ENCODE peak calls at places on chromosomes 2 and 18, in ten cellular contexts. M is transverse colon, U is cardiac muscle cell, V is AG09309, P is body of pancreas, Z is hepatocyte, A is brain microvascular endothelial cell, J is tibial artery, O is Panc1, H is spleen. G is an unnamed sample.

GRCh38 chr2:95021015-95021399 is 4.5 kb upstream of the MAL start:
- DNase-seq in J (no peak), U (no peak), O (no peak), V (no peak), P (no peak), A (no peak), H (no peak), Z (no peak), M (no peak), G (no peak)

GRCh38 chr2:9206991-9207640 is 504 bp downstream of the ASAP2 start:
- DNase-seq in Z (no peak), J (no peak), P (peak), H (peak), A (no peak), O (no peak), M (peak), V (no peak), U (no peak), G (no peak)

GRCh38 chr2:99881901-99882591 is 260.3 kb downstream of the AFF3 start:
- DNase-seq in J (no peak), H (no peak), V (peak), A (peak), P (no peak), M (no peak), O (no peak), Z (peak), U (peak), G (no peak)

GRCh38 chr2:237888389-237888788 is 29.0 kb downstream of the RAMP1 start:
- DNase-seq in V (peak), M (no peak), A (peak), H (no peak), U (no peak), O (no peak), J (no peak), P (no peak), Z (peak), G (no peak)

GRCh38 chr2:127735537-127736399 is 34.5 kb downstream of the SFT2D3 start:
- DNase-seq in A (no peak), Z (no peak), H (no peak), V (no peak), P (no peak), M (no peak), J (no peak), O (no peak), U (no peak), G (no peak)

GRCh38 chr2:204024503-204024902 is 87.9 kb downstream of the ICOS start:
- DNase-seq in P (peak), Z (peak), V (no peak), O (peak), J (no peak), H (no peak), A (peak), U (peak), M (peak), G (no peak)

GRCh38 chr2:74554821-74555531 is 456 bp downstream of the DOK1 start:
- DNase-seq in A (peak), P (peak), Z (peak), H (peak), V (no peak), U (peak), M (peak), J (peak), O (no peak), G (peak)

GRCh38 chr2:66430906-66431619 is 3.9 kb upstream of the MEIS1 start:
- DNase-seq in P (no peak), Z (no peak), V (no peak), J (no peak), U (no peak), H (no peak), M (no peak), O (no peak), A (no peak), G (no peak)

GRCh38 chr2:152627010-152627957 is 90.0 kb downstream of the PRPF40A start:
- DNase-seq in P (no peak), U (peak), V (no peak), A (peak), J (no peak), Z (no peak), M (no peak), H (no peak), O (no peak), G (no peak)

GRCh38 chr2:100731535-100731981 is 88.4 kb upstream of the NPAS2 start:
- DNase-seq in J (no peak), O (no peak), H (no peak), V (peak), U (no peak), M (no peak), A (no peak), P (no peak), Z (no peak), G (no peak)

GRCh38 chr18:2878656-2879330 is 32.0 kb downstream of the EMILIN2 start:
- DNase-seq in U (no peak), M (no peak), A (no peak), H (no peak), Z (no peak), J (no peak), V (no peak), P (no peak), O (no peak), G (peak)

GRCh38 chr2:39649491-39649890 is 16.2 kb upstream of the TMEM178A start:
- DNase-seq in A (no peak), O (no peak), P (no peak), M (no peak), U (no peak), Z (no peak), V (no peak), H (no peak), J (no peak), G (no peak)

GRCh38 chr2:136207030-136207623 is 89.2 kb upstream of the CXCR4 start:
- DNase-seq in P (no peak), O (no peak), H (peak), J (peak), M (peak), A (no peak), V (no peak), U (no peak), Z (no peak), G (no peak)

GRCh38 chr2:126671049-126671448 is 15.1 kb downstream of the GYPC start:
- DNase-seq in Z (no peak), V (no peak), P (no peak), H (no peak), M (no peak), U (no peak), J (no peak), A (no peak), O (no peak), G (no peak)

GRCh38 chr2:97996679-97997078 is 931 bp upstream of the TMEM131 start:
- DNase-seq in Z (no peak), P (peak), H (peak), J (no peak), M (no peak), U (no peak), A (no peak), O (no peak), V (no peak), G (no peak)

GRCh38 chr18:26757263-26758019 is 108.1 kb downstream of the AQP4 start:
- DNase-seq in V (no peak), U (no peak), O (no peak), M (peak), H (no peak), J (no peak), Z (peak), A (no peak), P (peak), G (peak)

GRCh38 chr18:59202258-59202820 is 17.6 kb upstream of the GRP start:
- DNase-seq in P (no peak), M (no peak), H (no peak), O (no peak), A (no peak), J (no peak), Z (no peak), U (no peak), V (no peak), G (no peak)

DNA sequence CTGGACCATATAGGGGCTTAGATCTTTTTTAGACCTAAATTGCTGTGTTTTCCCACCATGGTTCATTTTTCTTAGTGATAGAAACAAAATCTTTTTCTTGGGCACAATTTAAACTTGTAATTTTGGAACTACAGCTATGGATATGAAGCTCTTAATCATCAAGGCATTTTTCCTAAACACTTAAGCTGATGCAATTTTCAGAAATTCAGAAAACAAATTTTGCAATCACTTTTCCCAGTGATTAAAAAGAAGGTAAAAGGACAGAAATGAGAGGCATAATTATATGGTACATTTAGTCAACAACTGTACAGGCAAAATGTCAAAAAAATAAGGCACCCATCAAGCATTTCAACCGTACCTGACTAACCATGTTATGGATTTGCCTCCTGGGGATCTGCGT is 665.4 kb downstream of the XIRP2 start:
- DNase-seq in P (no peak), A (no peak), H (no peak), Z (no peak), O (no peak), U (no peak), M (no peak), V (no peak), J (no peak), G (no peak)
- TF ChIP-seq CTCF in P (no peak), A (no peak), H (no peak), Z (no peak), O (no peak), U (no peak), M (no peak), V (no peak), J (no peak), G (no peak)

GRCh38 chr2:187404431-187405110 is 43.5 kb downstream of the CALCRL start:
- DNase-seq in M (no peak), V (no peak), O (no peak), Z (no peak), A (peak), U (no peak), H (no peak), P (no peak), J (no peak), G (no peak)
- H3K4me3 ChIP-seq in M (no peak), V (no peak), O (no peak), Z (no peak), A (no peak), U (no peak), H (no peak), P (no peak), J (peak), G (no peak)

GRCh38 chr18:13105059-13105458 is 113.5 kb upstream of the LDLRAD4 start:
- DNase-seq in M (no peak), V (no peak), O (no peak), H (no peak), A (no peak), U (no peak), Z (no peak), P (no peak), J (no peak), G (no peak)

GRCh38 chr18:13107074-13107473 is 111.5 kb upstream of the LDLRAD4 start:
- DNase-seq in M (no peak), H (no peak), J (no peak), P (no peak), Z (no peak), U (no peak), O (no peak), A (no peak), V (no peak), G (no peak)

GRCh38 chr18:13100942-13101658 is 109.9 kb downstream of the CEP192 start:
- DNase-seq in H (no peak), J (no peak), Z (no peak), U (no peak), P (no peak), V (no peak), A (no peak), M (no peak), O (no peak), G (no peak)

GRCh38 chr18:13101659-13101992 is 110.5 kb downstream of the CEP192 start:
- DNase-seq in Z (no peak), A (no peak), P (no peak), H (no peak), V (no peak), U (no peak), J (no peak), O (no peak), M (no peak), G (no peak)

GRCh38 chr18:13103366-13103765 is 112.2 kb downstream of the CEP192 start:
- DNase-seq in P (no peak), U (no peak), Z (no peak), J (no peak), H (no peak), A (no peak), O (no peak), V (no peak), M (no peak), G (no peak)
- TF ChIP-seq CTCF in P (no peak), U (peak), Z (peak), J (no peak), H (no peak), A (peak), O (peak), V (no peak), M (no peak), G (no peak)

GRCh38 chr2:232551776-232552175 is 1.3 kb downstream of the EIF4E2 start:
- DNase-seq in O (no peak), Z (no peak), A (no peak), V (no peak), P (no peak), J (no peak), M (no peak), U (no peak), H (no peak), G (no peak)
- H3K4me3 ChIP-seq in O (peak), Z (no peak), A (peak), V (peak), P (no peak), J (peak), M (peak), U (peak), H (peak), G (no peak)

GRCh38 chr18:36623681-36624080 is 205.1 kb downstream of the TPGS2 start:
- DNase-seq in A (no peak), M (no peak), O (no peak), P (no peak), Z (peak), U (no peak), H (no peak), V (no peak), J (no peak), G (no peak)

GRCh38 chr18:36622610-36623009 is 206.2 kb downstream of the TPGS2 start:
- DNase-seq in U (peak), A (no peak), Z (no peak), O (no peak), P (no peak), H (no peak), J (no peak), M (no peak), V (no peak), G (no peak)

GRCh38 chr18:36624451-36625167 is 204.2 kb downstream of the TPGS2 start:
- DNase-seq in A (no peak), V (no peak), U (peak), M (no peak), H (no peak), P (no peak), Z (no peak), J (no peak), O (no peak), G (no peak)

GRCh38 chr18:36625386-36625785 is 203.4 kb downstream of the TPGS2 start:
- DNase-seq in V (no peak), H (no peak), M (no peak), O (no peak), Z (no peak), P (no peak), A (no peak), J (no peak), U (no peak), G (no peak)

DNA sequence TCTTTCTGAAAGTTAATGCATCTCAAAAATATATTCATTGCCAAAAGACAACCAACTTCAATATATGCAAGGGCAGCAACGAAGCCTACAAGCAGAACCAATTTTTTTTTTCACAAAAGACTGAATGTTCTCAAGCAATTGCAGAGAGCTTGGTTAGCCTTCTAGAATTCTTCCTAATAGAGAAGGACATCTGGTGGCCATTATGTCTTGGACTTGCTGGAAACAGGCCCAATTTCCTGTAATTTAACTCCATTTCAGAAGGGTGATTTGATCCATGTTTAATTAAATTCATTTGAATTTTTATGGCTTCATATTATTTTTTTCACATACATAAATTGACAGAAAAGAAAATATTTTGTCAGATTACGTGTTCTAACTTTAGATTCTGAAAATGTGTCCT is 208.0 kb downstream of the TPGS2 start:
- DNase-seq in M (no peak), O (no peak), P (no peak), V (no peak), A (no peak), J (no peak), U (no peak), Z (no peak), H (no peak), G (no peak)
- TF ChIP-seq CTCF in M (no peak), O (no peak), P (no peak), V (peak), A (peak), J (no peak), U (peak), Z (no peak), H (no peak), G (no peak)

DNA sequence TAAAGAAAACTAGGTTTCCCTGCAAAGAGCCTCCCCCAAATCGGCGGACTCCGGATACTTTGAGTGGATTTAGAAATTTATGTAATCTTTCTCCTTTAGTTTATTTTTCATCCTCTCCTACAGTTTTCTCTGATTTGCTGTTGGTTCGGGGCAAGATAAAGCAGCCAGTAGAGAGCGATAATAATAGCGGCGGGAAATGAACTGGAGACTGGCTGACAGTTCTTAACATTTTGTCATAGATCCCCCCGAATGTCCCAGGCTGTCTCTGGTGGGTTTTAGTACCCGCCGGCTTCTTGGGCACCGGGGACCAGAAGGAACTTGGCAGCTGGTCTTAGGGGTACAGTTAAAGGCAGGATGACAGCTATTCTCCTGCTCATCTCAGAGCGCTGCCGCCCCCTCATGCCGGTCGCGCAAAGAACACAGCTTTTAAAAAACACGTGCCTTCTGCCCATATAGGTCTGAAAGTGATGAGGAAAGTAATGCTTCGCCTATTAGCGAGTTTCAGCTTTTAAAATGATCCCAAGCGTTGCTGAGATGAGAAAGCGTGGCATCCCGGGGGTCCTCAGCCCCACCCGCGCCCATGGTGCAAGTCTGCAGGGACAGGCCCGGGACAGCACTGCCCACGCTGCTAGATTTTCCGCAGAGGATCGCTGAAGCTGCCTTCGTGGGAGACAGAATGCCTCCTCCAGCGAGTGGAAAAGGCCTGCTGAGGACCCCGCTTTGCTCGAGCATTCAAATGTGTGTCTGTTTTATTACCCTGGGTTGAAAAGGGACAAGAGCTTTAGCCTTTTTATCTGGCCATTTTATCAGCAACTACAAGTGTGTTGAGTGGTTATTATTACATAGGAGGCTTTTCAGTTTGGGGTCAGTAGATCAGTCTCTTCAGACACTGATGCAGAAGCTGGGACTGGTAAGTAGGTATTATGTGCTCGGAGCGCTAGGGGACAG is 3.8 kb downstream of the ONECUT2 start:
- DNase-seq in Z (no peak), P (no peak), V (no peak), J (no peak), M (no peak), U (no peak), H (no peak), A (no peak), O (no peak), G (no peak)
- H3K4me3 ChIP-seq in Z (no peak), P (no peak), V (no peak), J (no peak), M (no peak), U (peak), H (peak), A (no peak), O (peak), G (no peak)

DNA sequence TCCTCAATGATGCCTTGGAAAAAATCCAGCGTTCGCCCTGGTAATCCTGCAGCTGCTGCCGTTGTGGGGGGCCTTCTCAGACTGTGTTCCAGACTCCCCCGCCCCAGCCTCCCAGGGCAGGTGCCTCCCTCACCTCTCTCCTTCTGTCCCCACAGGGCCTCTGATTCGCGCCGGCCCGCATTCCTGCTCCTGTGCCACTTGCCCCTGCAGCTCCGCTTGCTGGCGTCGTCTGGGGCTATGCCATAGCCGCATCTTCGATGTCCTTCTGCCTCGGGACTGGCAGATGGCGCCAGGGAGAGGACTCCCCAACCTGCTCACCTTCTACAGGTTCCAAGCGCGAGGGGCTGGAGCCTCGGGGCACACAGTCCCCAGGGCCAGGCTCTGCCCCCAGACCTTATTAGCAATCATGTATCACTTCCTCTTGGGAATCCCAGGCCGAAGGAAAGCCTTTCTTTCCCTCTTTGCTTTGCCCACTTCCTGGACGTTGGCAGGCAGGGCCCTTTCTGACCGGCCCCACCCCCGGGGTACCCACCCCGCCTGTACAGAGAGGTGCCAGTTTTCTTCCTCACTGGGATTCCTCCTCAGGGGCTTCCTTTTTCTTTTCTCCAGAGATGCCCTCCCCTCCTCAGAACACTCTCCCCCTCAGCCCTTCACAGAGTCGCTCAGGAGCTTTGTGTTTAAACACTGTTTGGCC is 4.4 kb downstream of the SPATA3 start:
- DNase-seq in V (no peak), A (no peak), P (peak), M (peak), U (no peak), Z (no peak), J (no peak), H (no peak), O (no peak), G (no peak)
- TF ChIP-seq CTCF in V (no peak), A (peak), P (peak), M (no peak), U (no peak), Z (no peak), J (no peak), H (no peak), O (no peak), G (no peak)

GRCh38 chr2:105934467-105934866 is 189.8 kb downstream of the NCK2 start:
- DNase-seq in P (no peak), A (no peak), V (no peak), J (no peak), H (no peak), M (no peak), Z (peak), U (peak), O (no peak), G (no peak)

GRCh38 chr2:105937498-105937897 is 192.8 kb downstream of the NCK2 start:
- DNase-seq in A (no peak), V (no peak), U (no peak), Z (no peak), P (peak), O (no peak), J (no peak), H (no peak), M (no peak), G (no peak)

GRCh38 chr2:105936954-105937353 is 192.2 kb downstream of the NCK2 start:
- DNase-seq in Z (no peak), O (no peak), M (no peak), H (no peak), V (no peak), A (no peak), J (no peak), U (no peak), P (no peak), G (no peak)

GRCh38 chr2:105933906-105934305 is 189.2 kb downstream of the NCK2 start:
- DNase-seq in J (no peak), V (no peak), H (no peak), M (no peak), P (peak), U (no peak), Z (peak), O (no peak), A (no peak), G (no peak)

GRCh38 chr2:105935048-105935447 is 190.3 kb downstream of the NCK2 start:
- DNase-seq in V (no peak), J (no peak), H (no peak), Z (no peak), M (no peak), P (no peak), U (no peak), A (no peak), O (no peak), G (no peak)
- H3K4me3 ChIP-seq in V (no peak), J (no peak), H (no peak), Z (no peak), M (no peak), P (no peak), U (no peak), A (no peak), O (no peak), G (no peak)

G was measured in lung.